ENCODE peak calls at places on chromosomes 5 and 9, in nine cellular contexts. One of them, this sample, is unnamed.

GRCh38 chr5:23013395-23013994 is 160.4 kb upstream of the CDH12 start:
- DNase-seq in PC-9: no peak
- DNase-seq in spleen: no peak
- DNase-seq in right lobe of liver: no peak
- DNase-seq in CD8-positive, alpha-beta memory T cell: no peak
- DNase-seq in MM.1S: no peak
- DNase-seq in heart left ventricle: no peak
- DNase-seq in HCT116: no peak
- DNase-seq in CD4-positive, alpha-beta memory T cell: no peak
- DNase-seq in this sample: no peak

GRCh38 chr5:9058161-9058560 is 487.7 kb downstream of the SEMA5A start:
- DNase-seq in spleen: no peak
- DNase-seq in HCT116: no peak
- DNase-seq in PC-9: no peak
- DNase-seq in heart left ventricle: no peak
- DNase-seq in CD8-positive, alpha-beta memory T cell: no peak
- DNase-seq in MM.1S: no peak
- DNase-seq in right lobe of liver: no peak
- DNase-seq in CD4-positive, alpha-beta memory T cell: no peak
- DNase-seq in this sample: no peak

GRCh38 chr5:156121234-156121633 is 205.7 kb upstream of the SGCD start:
- DNase-seq in MM.1S: no peak
- DNase-seq in spleen: no peak
- DNase-seq in PC-9: no peak
- DNase-seq in CD4-positive, alpha-beta memory T cell: no peak
- DNase-seq in heart left ventricle: no peak
- DNase-seq in right lobe of liver: no peak
- DNase-seq in HCT116: no peak
- DNase-seq in CD8-positive, alpha-beta memory T cell: no peak
- DNase-seq in this sample: no peak

GRCh38 chr5:135565691-135566421 is 12.9 kb downstream of the CXCL14 start:
- DNase-seq in MM.1S: peak; percentile 76
- DNase-seq in spleen: peak; percentile 89
- DNase-seq in CD8-positive, alpha-beta memory T cell: peak; percentile 56
- DNase-seq in PC-9: no peak
- DNase-seq in heart left ventricle: peak; percentile 42
- DNase-seq in HCT116: peak; percentile 50
- DNase-seq in right lobe of liver: peak; percentile 76
- DNase-seq in CD4-positive, alpha-beta memory T cell: peak; percentile 49
- DNase-seq in this sample: peak; percentile 64

GRCh38 chr5:23208959-23209431 is 298.4 kb upstream of the PRDM9 start:
- DNase-seq in CD4-positive, alpha-beta memory T cell: no peak
- DNase-seq in PC-9: peak; percentile 63
- DNase-seq in spleen: no peak
- DNase-seq in MM.1S: peak; percentile 74
- DNase-seq in right lobe of liver: no peak
- DNase-seq in HCT116: no peak
- DNase-seq in CD8-positive, alpha-beta memory T cell: no peak
- DNase-seq in heart left ventricle: no peak
- DNase-seq in this sample: no peak

GRCh38 chr5:136722581-136722980 is 357.2 kb upstream of the TRPC7 start:
- DNase-seq in right lobe of liver: no peak
- DNase-seq in MM.1S: no peak
- DNase-seq in CD8-positive, alpha-beta memory T cell: no peak
- DNase-seq in CD4-positive, alpha-beta memory T cell: no peak
- DNase-seq in PC-9: peak; percentile 63
- DNase-seq in heart left ventricle: no peak
- DNase-seq in HCT116: no peak
- DNase-seq in spleen: no peak
- DNase-seq in this sample: no peak

GRCh38 chr9:6779417-6780241 is 21.9 kb downstream of the KDM4C start:
- DNase-seq in CD4-positive, alpha-beta memory T cell: no peak
- DNase-seq in HCT116: no peak
- DNase-seq in spleen: no peak
- DNase-seq in heart left ventricle: no peak
- DNase-seq in CD8-positive, alpha-beta memory T cell: no peak
- DNase-seq in right lobe of liver: no peak
- DNase-seq in PC-9: peak; percentile 50
- DNase-seq in MM.1S: no peak
- DNase-seq in this sample: no peak

GRCh38 chr9:7452378-7452777 is 347.2 kb downstream of the DMAC1 start:
- DNase-seq in HCT116: no peak
- DNase-seq in spleen: no peak
- DNase-seq in CD4-positive, alpha-beta memory T cell: no peak
- DNase-seq in heart left ventricle: no peak
- DNase-seq in right lobe of liver: no peak
- DNase-seq in PC-9: no peak
- DNase-seq in MM.1S: no peak
- DNase-seq in CD8-positive, alpha-beta memory T cell: no peak
- DNase-seq in this sample: no peak

GRCh38 chr5:449151-449550 is 6.2 kb downstream of the EXOC3 start:
- DNase-seq in HCT116: no peak
- DNase-seq in spleen: no peak
- DNase-seq in PC-9: no peak
- DNase-seq in CD4-positive, alpha-beta memory T cell: no peak
- DNase-seq in CD8-positive, alpha-beta memory T cell: no peak
- DNase-seq in MM.1S: no peak
- DNase-seq in right lobe of liver: no peak
- DNase-seq in heart left ventricle: no peak
- DNase-seq in this sample: no peak

GRCh38 chr9:88583901-88584596 is 49.1 kb downstream of the NXNL2 start:
- DNase-seq in heart left ventricle: no peak
- DNase-seq in MM.1S: no peak
- DNase-seq in CD8-positive, alpha-beta memory T cell: no peak
- DNase-seq in right lobe of liver: no peak
- DNase-seq in CD4-positive, alpha-beta memory T cell: no peak
- DNase-seq in HCT116: no peak
- DNase-seq in spleen: no peak
- DNase-seq in PC-9: no peak
- DNase-seq in this sample: no peak

GRCh38 chr5:83095973-83096539 is 18.7 kb downstream of the XRCC4 start:
- DNase-seq in CD4-positive, alpha-beta memory T cell: no peak
- DNase-seq in heart left ventricle: no peak
- DNase-seq in right lobe of liver: no peak
- DNase-seq in HCT116: peak; percentile 74
- DNase-seq in MM.1S: no peak
- DNase-seq in spleen: no peak
- DNase-seq in PC-9: peak; percentile 58
- DNase-seq in CD8-positive, alpha-beta memory T cell: no peak
- DNase-seq in this sample: no peak

GRCh38 chr5:157747766-157748700 is 4.5 kb downstream of the LSM11 start:
- DNase-seq in CD4-positive, alpha-beta memory T cell: no peak
- DNase-seq in spleen: no peak
- DNase-seq in heart left ventricle: no peak
- DNase-seq in HCT116: no peak
- DNase-seq in MM.1S: no peak
- DNase-seq in PC-9: no peak
- DNase-seq in CD8-positive, alpha-beta memory T cell: no peak
- DNase-seq in right lobe of liver: no peak
- DNase-seq in this sample: no peak

GRCh38 chr9:34010979-34011378 is 37.7 kb downstream of the UBAP2 start:
- DNase-seq in HCT116: peak; percentile 8
- DNase-seq in spleen: no peak
- DNase-seq in heart left ventricle: no peak
- DNase-seq in right lobe of liver: no peak
- DNase-seq in CD8-positive, alpha-beta memory T cell: no peak
- DNase-seq in CD4-positive, alpha-beta memory T cell: peak; percentile 26
- DNase-seq in PC-9: no peak
- DNase-seq in MM.1S: peak; percentile 41
- DNase-seq in this sample: no peak

GRCh38 chr9:20990867-20991266 is 40.6 kb downstream of the HACD4 start:
- DNase-seq in heart left ventricle: peak; percentile 29
- DNase-seq in right lobe of liver: no peak
- DNase-seq in CD8-positive, alpha-beta memory T cell: no peak
- DNase-seq in HCT116: no peak
- DNase-seq in PC-9: no peak
- DNase-seq in MM.1S: no peak
- DNase-seq in CD4-positive, alpha-beta memory T cell: no peak
- DNase-seq in spleen: peak; percentile 68
- DNase-seq in this sample: no peak

GRCh38 chr9:127802576-127803443 is at the start of gene FPGS:
- DNase-seq in heart left ventricle: peak; percentile 93
- DNase-seq in CD4-positive, alpha-beta memory T cell: peak; percentile 87
- DNase-seq in CD8-positive, alpha-beta memory T cell: peak; percentile 83
- DNase-seq in MM.1S: peak; percentile 84
- DNase-seq in right lobe of liver: peak; percentile 93
- DNase-seq in PC-9: peak; percentile 66
- DNase-seq in HCT116: peak; percentile 68
- DNase-seq in spleen: peak; percentile 95
- DNase-seq in this sample: peak; percentile 73

GRCh38 chr9:130938652-130939404 is at the start of gene FIBCD1:
- DNase-seq in PC-9: no peak
- DNase-seq in MM.1S: no peak
- DNase-seq in HCT116: peak; percentile 29
- DNase-seq in CD8-positive, alpha-beta memory T cell: no peak
- DNase-seq in spleen: no peak
- DNase-seq in right lobe of liver: no peak
- DNase-seq in CD4-positive, alpha-beta memory T cell: no peak
- DNase-seq in heart left ventricle: no peak
- DNase-seq in this sample: no peak

GRCh38 chr5:76787237-76787636 is 31.6 kb upstream of the F2RL1 start:
- DNase-seq in MM.1S: no peak
- DNase-seq in heart left ventricle: peak; percentile 71
- DNase-seq in spleen: no peak
- DNase-seq in CD4-positive, alpha-beta memory T cell: no peak
- DNase-seq in right lobe of liver: peak; percentile 40
- DNase-seq in PC-9: peak; percentile 81
- DNase-seq in CD8-positive, alpha-beta memory T cell: no peak
- DNase-seq in HCT116: no peak
- DNase-seq in this sample: no peak

GRCh38 chr5:136058031-136058971 is 29.5 kb downstream of the TGFBI start:
- DNase-seq in HCT116: peak; percentile 35
- DNase-seq in right lobe of liver: peak; percentile 65
- DNase-seq in CD8-positive, alpha-beta memory T cell: no peak
- DNase-seq in spleen: peak; percentile 34
- DNase-seq in PC-9: peak; percentile 72
- DNase-seq in MM.1S: no peak
- DNase-seq in CD4-positive, alpha-beta memory T cell: no peak
- DNase-seq in heart left ventricle: peak; percentile 68
- DNase-seq in this sample: no peak

GRCh38 chr5:84088996-84089395 is 295.7 kb downstream of the EDIL3 start:
- DNase-seq in MM.1S: peak; percentile 32
- DNase-seq in spleen: no peak
- DNase-seq in CD4-positive, alpha-beta memory T cell: no peak
- DNase-seq in right lobe of liver: no peak
- DNase-seq in HCT116: peak; percentile 31
- DNase-seq in heart left ventricle: no peak
- DNase-seq in CD8-positive, alpha-beta memory T cell: no peak
- DNase-seq in PC-9: no peak
- DNase-seq in this sample: no peak

GRCh38 chr5:485113-485942 is 38.9 kb downstream of the SLC9A3 start:
- DNase-seq in spleen: no peak
- DNase-seq in CD4-positive, alpha-beta memory T cell: no peak
- DNase-seq in CD8-positive, alpha-beta memory T cell: no peak
- DNase-seq in right lobe of liver: no peak
- DNase-seq in HCT116: no peak
- DNase-seq in heart left ventricle: no peak
- DNase-seq in MM.1S: no peak
- DNase-seq in PC-9: no peak
- DNase-seq in this sample: no peak

GRCh38 chr9:87718231-87718630 is 7.7 kb upstream of the CTSL start:
- DNase-seq in heart left ventricle: no peak
- DNase-seq in spleen: no peak
- DNase-seq in PC-9: no peak
- DNase-seq in CD4-positive, alpha-beta memory T cell: no peak
- DNase-seq in HCT116: no peak
- DNase-seq in right lobe of liver: no peak
- DNase-seq in MM.1S: no peak
- DNase-seq in CD8-positive, alpha-beta memory T cell: no peak
- DNase-seq in this sample: no peak

GRCh38 chr9:91073811-91074771 is 272.5 kb downstream of the SYK start:
- DNase-seq in CD8-positive, alpha-beta memory T cell: no peak
- DNase-seq in CD4-positive, alpha-beta memory T cell: no peak
- DNase-seq in HCT116: no peak
- DNase-seq in MM.1S: no peak
- DNase-seq in right lobe of liver: no peak
- DNase-seq in PC-9: no peak
- DNase-seq in spleen: no peak
- DNase-seq in heart left ventricle: no peak
- DNase-seq in this sample: no peak
- H3K27ac ChIP-seq in CD8-positive, alpha-beta memory T cell: no peak overlapping the region
- H3K27ac ChIP-seq in CD4-positive, alpha-beta memory T cell: no peak overlapping the region
- H3K27ac ChIP-seq in HCT116: no peak overlapping the region
- H3K27ac ChIP-seq in MM.1S: no peak overlapping the region
- H3K27ac ChIP-seq in right lobe of liver: no peak overlapping the region
- H3K27ac ChIP-seq in PC-9: no peak overlapping the region
- H3K27ac ChIP-seq in spleen: no peak overlapping the region
- H3K27ac ChIP-seq in heart left ventricle: no peak overlapping the region
- H3K27ac ChIP-seq in this sample: no peak overlapping the region

GRCh38 chr5:121273818-121274433 is 577.8 kb upstream of the FTMT start:
- DNase-seq in spleen: no peak
- DNase-seq in heart left ventricle: no peak
- DNase-seq in CD8-positive, alpha-beta memory T cell: no peak
- DNase-seq in right lobe of liver: no peak
- DNase-seq in CD4-positive, alpha-beta memory T cell: no peak
- DNase-seq in HCT116: peak; percentile 74
- DNase-seq in MM.1S: no peak
- DNase-seq in PC-9: peak; percentile 87
- DNase-seq in this sample: no peak
- H3K27ac ChIP-seq in spleen: no peak overlapping the region
- H3K27ac ChIP-seq in heart left ventricle: no peak overlapping the region
- H3K27ac ChIP-seq in CD8-positive, alpha-beta memory T cell: no peak overlapping the region
- H3K27ac ChIP-seq in right lobe of liver: no peak overlapping the region
- H3K27ac ChIP-seq in CD4-positive, alpha-beta memory T cell: no peak overlapping the region
- H3K27ac ChIP-seq in HCT116: no peak overlapping the region
- H3K27ac ChIP-seq in MM.1S: no peak overlapping the region
- H3K27ac ChIP-seq in PC-9: peak overlapping the region; percentile 93
- H3K27ac ChIP-seq in this sample: no peak overlapping the region

DNA sequence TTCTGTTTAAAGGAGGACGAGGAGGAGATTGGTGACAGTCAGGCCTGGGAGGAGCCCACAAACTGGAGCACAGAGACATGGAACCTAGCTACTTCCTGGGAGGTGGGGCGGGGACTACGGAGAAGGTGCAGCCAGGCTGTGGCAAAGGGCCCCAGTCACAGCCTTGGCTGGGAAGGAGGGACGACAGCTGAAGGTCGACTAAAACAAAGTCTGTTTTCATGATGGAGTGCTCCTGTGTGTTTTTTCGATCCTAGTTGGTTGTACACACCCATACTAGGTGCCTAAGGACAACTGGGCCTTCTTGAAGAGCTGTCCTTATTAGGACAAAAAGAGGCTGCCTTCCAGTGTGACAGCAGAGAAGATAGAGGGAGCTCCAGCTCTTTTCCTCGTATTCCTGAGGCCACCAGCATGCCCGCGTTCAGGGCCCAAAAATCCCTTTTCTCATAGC is 2.9 kb downstream of the CCDC107 start:
- DNase-seq in right lobe of liver: no peak
- DNase-seq in spleen: peak; percentile 73
- DNase-seq in heart left ventricle: no peak
- DNase-seq in MM.1S: no peak
- DNase-seq in PC-9: no peak
- DNase-seq in HCT116: peak; percentile 33
- DNase-seq in CD4-positive, alpha-beta memory T cell: no peak
- DNase-seq in CD8-positive, alpha-beta memory T cell: no peak
- DNase-seq in this sample: no peak
- H3K27ac ChIP-seq in right lobe of liver: peak overlapping the region; percentile 36
- H3K27ac ChIP-seq in spleen: peak overlapping the region; percentile 67
- H3K27ac ChIP-seq in heart left ventricle: peak overlapping the region; percentile 41
- H3K27ac ChIP-seq in MM.1S: no peak overlapping the region
- H3K27ac ChIP-seq in PC-9: no peak overlapping the region
- H3K27ac ChIP-seq in HCT116: peak overlapping the region; percentile 33
- H3K27ac ChIP-seq in CD4-positive, alpha-beta memory T cell: peak overlapping the region; percentile 96
- H3K27ac ChIP-seq in CD8-positive, alpha-beta memory T cell: no peak overlapping the region
- H3K27ac ChIP-seq in this sample: no peak overlapping the region

GRCh38 chr5:14659821-14660607 is 4.5 kb upstream of the OTULIN start:
- DNase-seq in MM.1S: no peak
- DNase-seq in HCT116: no peak
- DNase-seq in right lobe of liver: peak; percentile 46
- DNase-seq in heart left ventricle: no peak
- DNase-seq in CD4-positive, alpha-beta memory T cell: no peak
- DNase-seq in CD8-positive, alpha-beta memory T cell: no peak
- DNase-seq in PC-9: peak; percentile 56
- DNase-seq in spleen: no peak
- DNase-seq in this sample: no peak
- H3K27ac ChIP-seq in MM.1S: no peak overlapping the region
- H3K27ac ChIP-seq in HCT116: no peak overlapping the region
- H3K27ac ChIP-seq in right lobe of liver: peak overlapping the region; percentile 35
- H3K27ac ChIP-seq in heart left ventricle: no peak overlapping the region
- H3K27ac ChIP-seq in CD4-positive, alpha-beta memory T cell: no peak overlapping the region
- H3K27ac ChIP-seq in CD8-positive, alpha-beta memory T cell: no peak overlapping the region
- H3K27ac ChIP-seq in PC-9: no peak overlapping the region
- H3K27ac ChIP-seq in spleen: no peak overlapping the region
- H3K27ac ChIP-seq in this sample: no peak overlapping the region